ENCODE peak calls at places on chromosomes 7 and 10, in six cellular contexts. L is sigmoid colon; S is CD8-positive, alpha-beta T cell; I is hepatocyte; A is cardiac muscle cell; T is BE2C. Q is an unnamed sample. For H3K4me1, the result is how much of the 10 kb centered on the place peaks cover.

GRCh38 chr7:144489504-144489903 is 86.0 kb upstream of the NOBOX start:
- DNase-seq in T (no peak), A (no peak), L (no peak), S (no peak), I (no peak), Q (no peak)

GRCh38 chr10:110273474-110273873 is 31.2 kb downstream of the SMNDC1 start:
- DNase-seq in I (peak), T (no peak), S (peak), L (peak), A (peak), Q (peak)

GRCh38 chr10:34305189-34305588 is 509.9 kb downstream of the PARD3 start:
- DNase-seq in L (no peak), A (no peak), T (no peak), S (no peak), I (peak), Q (no peak)

GRCh38 chr7:151261534-151261933 is 13.0 kb upstream of the SMARCD3 start:
- DNase-seq in S (no peak), A (peak), T (no peak), I (no peak), L (no peak), Q (peak)

GRCh38 chr7:50475340-50475739 is 25.2 kb upstream of the FIGNL1 start:
- DNase-seq in I (no peak), A (no peak), S (no peak), L (no peak), T (no peak), Q (no peak)

GRCh38 chr10:130333185-130333584 is 197.0 kb downstream of the GLRX3 start:
- DNase-seq in S (no peak), L (no peak), T (no peak), A (no peak), I (no peak), Q (no peak)

GRCh38 chr7:7810826-7811225 is 92.4 kb upstream of the RPA3 start:
- DNase-seq in T (no peak), S (no peak), L (no peak), A (no peak), I (no peak), Q (no peak)

GRCh38 chr7:85928500-85928899 is 715.2 kb upstream of the GRM3 start:
- DNase-seq in T (no peak), I (no peak), L (no peak), A (no peak), S (no peak), Q (no peak)

GRCh38 chr10:96285331-96285752 is 14.0 kb upstream of the BLNK start:
- DNase-seq in T (no peak), L (no peak), A (no peak), S (no peak), I (no peak), Q (no peak)

GRCh38 chr7:2520808-2521146 is 1.2 kb downstream of the LFNG start:
- DNase-seq in S (no peak), I (no peak), T (no peak), A (no peak), L (no peak), Q (peak)

DNA sequence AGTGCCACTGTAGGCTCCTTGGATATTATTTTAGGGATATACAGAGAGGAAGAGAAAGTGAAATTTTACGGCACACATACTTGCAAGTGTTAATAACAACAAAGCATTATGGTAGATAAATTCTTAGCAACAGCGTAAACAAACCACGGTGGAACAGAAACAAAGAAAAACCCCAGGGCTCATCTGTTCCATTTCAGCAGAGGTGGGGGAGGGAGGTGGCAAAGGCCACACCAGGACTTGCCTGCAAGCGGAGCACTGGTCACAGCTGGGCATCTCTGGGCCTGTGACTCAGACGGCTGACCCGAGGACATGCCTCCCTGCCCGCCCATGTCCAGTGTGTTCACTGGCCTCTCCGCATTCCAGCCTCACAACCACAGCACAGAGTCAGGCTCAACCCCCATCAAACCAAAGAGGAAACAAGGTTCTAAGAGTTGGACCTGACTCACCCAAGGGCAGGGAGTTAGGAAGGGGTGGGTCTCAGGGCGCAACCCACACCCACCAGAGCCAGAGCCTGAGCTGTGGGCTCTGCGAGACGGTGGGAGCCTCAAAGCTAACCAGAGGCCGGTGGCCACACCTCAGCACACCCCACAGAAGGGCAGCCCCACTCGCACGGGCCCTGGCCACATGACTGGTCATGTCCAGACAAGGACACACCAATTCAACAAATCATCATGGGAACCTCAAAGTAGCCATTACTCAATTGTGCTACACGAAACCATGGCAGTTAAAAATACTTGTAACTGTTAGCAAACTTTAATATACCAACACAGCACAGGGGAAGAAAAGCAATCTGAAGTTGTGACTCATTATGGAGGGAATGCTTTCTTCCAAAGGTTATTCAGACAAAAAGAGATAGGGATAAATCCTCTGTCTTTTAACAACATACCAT is 10.7 kb downstream of the ESYT2 start:
- DNase-seq in A (peak), I (peak), T (peak), L (peak), S (peak), Q (peak)
- H3K4me1 ChIP-seq in A (under half), I (half or more), T (under half), L (under half), S (half or more), Q (half or more)

GRCh38 chr7:4713183-4713784 is 31.2 kb downstream of the FOXK1 start:
- DNase-seq in A (peak), L (no peak), T (no peak), S (no peak), I (no peak), Q (peak)

GRCh38 chr7:4711093-4711492 is 29.0 kb downstream of the FOXK1 start:
- DNase-seq in T (no peak), S (no peak), A (no peak), L (no peak), I (no peak), Q (no peak)

GRCh38 chr7:4711634-4712033 is 29.5 kb downstream of the FOXK1 start:
- DNase-seq in T (no peak), A (no peak), I (no peak), S (no peak), L (no peak), Q (no peak)

GRCh38 chr7:4714161-4714700 is 32.1 kb downstream of the FOXK1 start:
- DNase-seq in A (no peak), L (no peak), S (no peak), T (no peak), I (no peak), Q (no peak)

DNA sequence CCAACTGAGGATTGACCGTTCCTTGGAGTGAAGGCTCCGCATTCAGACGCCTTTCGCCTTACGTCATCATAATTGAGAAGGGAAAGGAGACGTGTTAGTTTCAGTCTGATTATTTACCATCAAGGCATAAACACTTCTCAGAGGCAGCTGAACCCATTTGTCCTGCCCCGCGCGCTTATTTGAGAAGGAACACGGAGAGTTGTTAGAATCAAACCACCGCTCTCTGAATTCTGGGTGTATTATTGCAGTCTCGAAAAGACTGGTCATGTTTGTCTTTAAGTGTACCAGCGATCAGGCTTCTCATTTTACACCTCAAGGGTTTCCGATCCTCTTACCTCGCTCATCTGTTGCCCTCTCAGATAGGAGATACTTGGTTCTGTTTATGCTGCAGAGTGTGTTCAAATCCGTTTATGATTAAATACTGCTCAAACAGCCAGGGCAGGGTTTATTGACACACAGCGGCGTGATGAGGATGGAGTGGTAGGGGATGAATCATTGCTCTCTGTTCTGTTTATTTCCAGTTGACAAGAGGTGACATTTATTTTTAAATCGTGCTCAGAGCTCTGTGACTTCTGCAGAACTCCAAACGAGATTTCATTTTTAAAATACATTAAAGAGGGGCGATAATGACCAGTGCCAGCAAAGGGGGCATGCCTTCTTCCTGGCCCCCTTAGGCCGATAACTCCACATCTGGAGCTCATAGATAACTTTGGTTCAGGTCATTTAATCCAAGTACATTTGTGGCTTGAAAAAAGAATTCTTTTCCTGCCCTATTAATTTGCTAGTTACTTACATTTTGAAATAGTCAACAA is 30.5 kb downstream of the FOXK1 start:
- DNase-seq in A (no peak), S (no peak), T (no peak), I (peak), L (no peak), Q (peak)
- H3K4me3 ChIP-seq in A (no peak), S (no peak), T (no peak), I (no peak), L (no peak), Q (peak)

GRCh38 chr7:143388491-143389101 is 7.5 kb downstream of the ZYX start:
- DNase-seq in S (no peak), T (no peak), I (no peak), L (peak), A (peak), Q (no peak)
- H3K4me1 ChIP-seq in S (under half), T (under half), I (under half), L (under half), A (under half), Q (half or more)

DNA sequence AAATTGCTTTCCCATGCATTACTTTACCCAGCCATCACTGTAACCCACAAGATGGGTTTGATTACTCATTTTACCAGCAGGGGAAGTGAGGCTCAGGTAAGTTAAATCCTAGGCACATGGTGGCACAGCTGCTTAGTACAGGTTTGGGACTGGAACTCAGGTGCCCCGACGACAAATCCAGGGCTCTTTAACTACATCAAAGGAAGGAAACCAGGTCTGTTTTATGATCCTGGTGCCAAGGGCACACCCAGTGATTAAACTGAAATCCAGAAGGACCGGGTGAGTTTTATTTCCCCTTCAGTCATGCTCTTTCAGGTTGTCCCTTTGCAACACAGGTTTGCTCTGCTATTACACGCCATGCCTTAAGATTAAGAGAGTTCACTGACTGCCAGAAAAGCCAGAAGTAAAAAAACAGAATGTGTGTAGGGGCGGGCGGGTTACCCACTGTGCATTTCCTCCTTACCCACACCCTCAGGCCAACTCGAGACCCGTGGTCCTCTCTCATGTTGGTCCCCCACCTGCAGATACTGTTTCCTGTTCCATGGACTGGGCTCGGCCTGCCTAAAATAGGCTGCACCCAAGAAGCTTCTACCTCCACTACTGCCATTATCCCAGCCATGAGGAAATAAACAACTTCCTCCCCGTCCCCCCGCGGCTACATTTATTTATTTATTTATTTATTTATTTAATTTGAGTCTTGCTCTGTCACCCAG is 55.2 kb upstream of the KDM7A start:
- DNase-seq in A (no peak), L (no peak), I (no peak), S (peak), T (no peak), Q (no peak)
- H3K4me3 ChIP-seq in A (peak), L (peak), I (peak), S (peak), T (peak), Q (no peak)

GRCh38 chr10:3781458-3782098 is 3.4 kb downstream of the KLF6 start:
- DNase-seq in L (peak), S (peak), I (no peak), A (peak), T (peak), Q (peak)
- H3K4me1 ChIP-seq in L (under half), S (half or more), I (under half), A (under half), T (under half), Q (half or more)

Q was measured in adipocyte.